ENCODE peak calls at places on chromosomes 3 and 15, in seven cellular contexts. N is LoVo, I is mesendoderm, A is astrocyte of the spinal cord, Y is IMR-90, P is AG09309, R is head of caudate nucleus. V is an unnamed sample.

GRCh38 chr3:197445886-197446631 is 109.7 kb downstream of the BDH1 start:
- DNase-seq in Y (no peak), A (no peak), I (no peak), R (no peak), P (no peak), N (no peak), V (no peak)

GRCh38 chr15:63517614-63518013 is 13.2 kb downstream of the USP3 start:
- DNase-seq in Y (no peak), I (peak), R (no peak), P (no peak), N (peak), A (no peak), V (no peak)

GRCh38 chr3:194976813-194977322 is 291.2 kb downstream of the FAM43A start:
- DNase-seq in I (no peak), N (no peak), R (no peak), P (no peak), A (no peak), Y (no peak), V (no peak)

GRCh38 chr15:100601158-100601557 is 826 bp downstream of the LINS1 start:
- DNase-seq in N (peak), I (peak), A (no peak), R (peak), Y (no peak), P (no peak), V (no peak)

GRCh38 chr15:31353931-31354330 is 27.3 kb downstream of the KLF13 start:
- DNase-seq in R (peak), I (no peak), N (no peak), P (no peak), A (peak), Y (no peak), V (no peak)

GRCh38 chr3:27544372-27544865 is 60.2 kb upstream of the SLC4A7 start:
- DNase-seq in I (no peak), N (no peak), Y (peak), A (peak), P (no peak), R (no peak), V (no peak)

GRCh38 chr3:53796161-53796560 is 50.1 kb downstream of the CHDH start:
- DNase-seq in A (no peak), N (no peak), R (peak), Y (no peak), I (no peak), P (no peak), V (no peak)

GRCh38 chr3:189446959-189447560 is 184.1 kb upstream of the TP63 start:
- DNase-seq in R (no peak), N (no peak), A (peak), P (no peak), I (no peak), Y (no peak), V (no peak)

GRCh38 chr3:126827121-126827520 is 123.1 kb downstream of the CHCHD6 start:
- DNase-seq in Y (peak), I (no peak), N (no peak), R (no peak), P (no peak), A (no peak), V (no peak)

GRCh38 chr3:128076783-128077624 is 24.8 kb downstream of the SEC61A1 start:
- DNase-seq in A (no peak), Y (no peak), N (no peak), I (no peak), P (no peak), R (peak), V (peak)

GRCh38 chr3:114711321-114711891 is 417.6 kb downstream of the TIGIT start:
- DNase-seq in P (no peak), I (no peak), Y (no peak), N (no peak), A (no peak), R (no peak), V (no peak)

GRCh38 chr3:56620371-56620770 is 62.7 kb downstream of the TASOR start:
- DNase-seq in I (no peak), A (no peak), R (no peak), P (no peak), N (no peak), Y (peak), V (no peak)

GRCh38 chr3:41265823-41266273 is 66.5 kb downstream of the CTNNB1 start:
- DNase-seq in A (peak), I (no peak), R (no peak), Y (peak), P (no peak), N (no peak), V (no peak)

GRCh38 chr3:149610351-149611105 is 47.3 kb downstream of the WWTR1 start:
- DNase-seq in N (no peak), A (no peak), R (peak), Y (peak), P (no peak), I (no peak), V (no peak)

GRCh38 chr15:40330368-40330836 is 6.9 kb downstream of the INAFM2 start:
- DNase-seq in Y (peak), P (no peak), A (no peak), N (no peak), R (no peak), I (no peak), V (no peak)

GRCh38 chr15:53658827-53659226 is 100.6 kb downstream of the WDR72 start:
- DNase-seq in A (peak), P (no peak), R (no peak), I (no peak), N (no peak), Y (no peak), V (no peak)